ENCODE peak calls at places on chromosomes 1 and 21, in six cellular contexts. One of them, this sample, is unnamed.

GRCh38 chr1:201016211-201016651 is 7.3 kb downstream of the KIF21B start:
- DNase-seq in A549: no peak
- DNase-seq in IMR-90: peak
- DNase-seq in heart left ventricle: no peak
- DNase-seq in uterus: no peak
- DNase-seq in adrenal gland: no peak
- DNase-seq in this sample: no peak

GRCh38 chr1:112703706-112704105 is 3.2 kb downstream of the RHOC start:
- DNase-seq in A549: no peak
- DNase-seq in IMR-90: no peak
- DNase-seq in heart left ventricle: no peak
- DNase-seq in uterus: no peak
- DNase-seq in adrenal gland: no peak
- DNase-seq in this sample: no peak

GRCh38 chr21:40793057-40793456 is 53.9 kb downstream of the DSCAM start:
- DNase-seq in A549: no peak
- DNase-seq in IMR-90: peak
- DNase-seq in heart left ventricle: no peak
- DNase-seq in uterus: no peak
- DNase-seq in adrenal gland: no peak
- DNase-seq in this sample: no peak

GRCh38 chr1:201648911-201649775 is 110.2 kb downstream of the NAV1 start:
- DNase-seq in A549: peak
- DNase-seq in IMR-90: peak
- DNase-seq in heart left ventricle: no peak
- DNase-seq in uterus: peak
- DNase-seq in adrenal gland: no peak
- DNase-seq in this sample: peak

GRCh38 chr1:50109647-50110075 is 941 bp downstream of the ELAVL4 start:
- DNase-seq in A549: no peak
- DNase-seq in IMR-90: no peak
- DNase-seq in heart left ventricle: no peak
- DNase-seq in uterus: no peak
- DNase-seq in adrenal gland: peak
- DNase-seq in this sample: no peak

GRCh38 chr1:205598841-205599666 is 32.8 kb downstream of the ELK4 start:
- DNase-seq in A549: no peak
- DNase-seq in IMR-90: peak
- DNase-seq in heart left ventricle: peak
- DNase-seq in uterus: peak
- DNase-seq in adrenal gland: peak
- DNase-seq in this sample: peak

GRCh38 chr1:180181048-180181447 is 26.4 kb downstream of the QSOX1 start:
- DNase-seq in A549: no peak
- DNase-seq in IMR-90: no peak
- DNase-seq in heart left ventricle: no peak
- DNase-seq in uterus: no peak
- DNase-seq in adrenal gland: no peak
- DNase-seq in this sample: no peak

GRCh38 chr1:177302365-177303044 is 131.7 kb downstream of the BRINP2 start:
- DNase-seq in A549: no peak
- DNase-seq in IMR-90: no peak
- DNase-seq in heart left ventricle: peak
- DNase-seq in uterus: no peak
- DNase-seq in adrenal gland: no peak
- DNase-seq in this sample: no peak

GRCh38 chr1:207823880-207824566 is 72.2 kb downstream of the CD46 start:
- DNase-seq in A549: peak
- DNase-seq in IMR-90: peak
- DNase-seq in heart left ventricle: peak
- DNase-seq in uterus: peak
- DNase-seq in adrenal gland: peak
- DNase-seq in this sample: peak

GRCh38 chr1:202304370-202304769 is 37.4 kb downstream of the UBE2T start:
- DNase-seq in A549: no peak
- DNase-seq in IMR-90: no peak
- DNase-seq in heart left ventricle: peak
- DNase-seq in uterus: no peak
- DNase-seq in adrenal gland: no peak
- DNase-seq in this sample: no peak

GRCh38 chr1:218350909-218351616 is 5.9 kb downstream of the TGFB2 start:
- DNase-seq in A549: no peak
- DNase-seq in IMR-90: peak
- DNase-seq in heart left ventricle: no peak
- DNase-seq in uterus: no peak
- DNase-seq in adrenal gland: no peak
- DNase-seq in this sample: no peak

DNA sequence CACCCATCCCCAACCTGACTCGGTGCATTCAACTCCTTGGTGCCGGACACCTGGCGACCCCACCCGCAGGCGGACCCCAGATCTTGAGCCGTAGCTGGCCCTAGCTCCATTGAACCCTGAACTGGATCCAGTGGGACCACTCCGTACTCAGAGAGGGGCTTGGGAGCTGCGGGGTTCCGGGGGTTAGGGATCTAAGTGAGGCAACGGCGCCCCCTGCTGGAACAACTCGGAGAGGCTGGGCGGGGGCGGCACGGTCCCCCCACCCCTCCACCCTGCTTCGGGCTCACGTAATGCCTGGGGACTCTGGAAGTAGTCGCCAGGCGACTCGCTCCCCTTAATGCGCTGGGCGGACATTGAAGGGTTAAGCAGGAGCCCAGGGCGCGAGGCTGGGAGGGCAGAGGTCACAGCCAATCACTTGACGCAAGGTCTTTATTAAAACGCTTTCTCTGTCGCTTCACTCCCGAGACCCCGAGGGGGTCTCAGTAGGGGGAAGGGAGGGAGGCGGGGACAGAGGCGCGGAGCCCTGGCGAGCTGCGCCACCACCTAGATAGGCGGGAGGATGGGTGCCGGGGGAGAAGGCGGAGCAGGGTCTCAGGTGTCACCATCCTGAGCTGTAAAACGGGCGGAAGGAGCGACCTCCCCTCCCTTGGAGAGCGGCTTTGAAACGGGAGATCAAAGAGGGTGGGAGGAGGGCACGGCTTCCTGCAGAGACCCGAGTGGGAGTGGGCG is 699 bp upstream of the CRABP2 start:
- DNase-seq in A549: peak
- DNase-seq in IMR-90: peak
- DNase-seq in heart left ventricle: peak
- DNase-seq in uterus: peak
- DNase-seq in adrenal gland: peak
- DNase-seq in this sample: no peak
- TF ChIP-seq POLR2A in A549: no peak
- TF ChIP-seq POLR2A in IMR-90: no peak
- TF ChIP-seq POLR2A in heart left ventricle: no peak
- TF ChIP-seq POLR2A in uterus: no peak
- TF ChIP-seq POLR2A in adrenal gland: no peak
- TF ChIP-seq POLR2A in this sample: no peak

DNA sequence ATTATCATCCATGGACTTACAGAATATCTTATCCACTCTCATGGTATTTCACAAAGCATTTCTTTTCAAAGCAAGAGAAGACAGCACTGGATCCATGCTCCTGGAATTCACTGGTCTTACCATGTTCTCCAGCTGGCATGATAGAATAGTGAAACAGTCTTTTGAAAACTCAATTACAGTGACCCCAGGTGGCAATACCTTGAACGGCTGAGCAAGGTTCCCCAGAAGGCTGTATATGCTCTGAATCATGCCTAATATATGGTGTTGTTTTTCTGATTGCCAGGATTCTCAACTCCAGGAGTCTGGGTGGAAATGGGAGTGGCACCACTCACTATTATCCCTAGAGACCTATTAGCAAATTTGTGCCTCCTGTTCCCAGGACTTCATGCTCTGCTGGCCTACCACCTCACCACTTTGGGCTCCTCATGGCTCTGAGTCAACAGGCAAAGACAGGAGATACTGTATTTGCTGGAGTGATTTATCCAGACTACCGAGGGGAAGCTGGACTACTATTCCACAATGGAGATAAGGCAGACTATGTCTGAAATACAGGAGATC is 87.6 kb downstream of the CATSPERE start:
- DNase-seq in A549: no peak
- DNase-seq in IMR-90: no peak
- DNase-seq in heart left ventricle: no peak
- DNase-seq in uterus: no peak
- DNase-seq in adrenal gland: no peak
- DNase-seq in this sample: no peak
- TF ChIP-seq CTCF in A549: no peak
- TF ChIP-seq CTCF in IMR-90: no peak
- TF ChIP-seq CTCF in heart left ventricle: no peak
- TF ChIP-seq CTCF in uterus: no peak
- TF ChIP-seq CTCF in adrenal gland: no peak
- TF ChIP-seq CTCF in this sample: no peak

GRCh38 chr1:203626910-203627246 is 246 bp downstream of the ATP2B4 start:
- DNase-seq in A549: peak
- DNase-seq in IMR-90: no peak
- DNase-seq in heart left ventricle: no peak
- DNase-seq in uterus: no peak
- DNase-seq in adrenal gland: peak
- DNase-seq in this sample: peak
- TF ChIP-seq POLR2A in A549: no peak
- TF ChIP-seq POLR2A in IMR-90: peak
- TF ChIP-seq POLR2A in heart left ventricle: no peak
- TF ChIP-seq POLR2A in uterus: no peak
- TF ChIP-seq POLR2A in adrenal gland: no peak
- TF ChIP-seq POLR2A in this sample: no peak

DNA sequence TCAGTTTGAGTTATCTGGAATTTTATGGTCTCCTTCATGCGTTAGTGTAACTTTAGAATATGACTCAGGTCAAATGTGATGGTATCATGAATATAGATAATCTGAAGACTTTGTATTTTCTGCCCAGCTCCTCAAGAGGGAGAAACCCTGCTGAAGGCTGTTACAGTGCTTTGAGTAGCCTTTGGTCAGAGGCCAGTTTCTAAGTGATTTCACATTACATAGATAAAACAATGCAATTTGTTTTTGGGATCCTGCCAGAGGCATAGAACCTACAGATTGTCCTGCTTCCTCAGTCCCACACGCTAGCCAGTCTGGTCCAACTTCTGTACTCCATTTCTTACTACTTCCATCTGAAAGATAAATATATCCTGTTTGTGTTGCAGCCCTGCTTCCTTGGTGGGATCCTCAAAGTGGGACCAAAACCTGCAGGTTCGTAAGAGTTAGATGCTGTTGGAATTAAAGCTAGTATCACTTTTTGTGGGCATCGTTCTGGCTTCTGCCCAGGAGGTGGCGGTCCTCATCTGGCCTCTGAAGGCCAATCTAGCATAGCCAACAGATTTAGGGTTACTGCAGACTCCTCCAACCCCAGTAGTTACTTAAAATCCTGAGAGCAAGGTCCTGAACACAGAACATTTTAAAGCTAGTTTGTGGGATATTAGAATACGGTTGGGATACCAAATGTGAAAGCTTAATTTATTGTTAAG is 645.8 kb upstream of the USP24 start:
- DNase-seq in A549: no peak
- DNase-seq in IMR-90: peak
- DNase-seq in heart left ventricle: no peak
- DNase-seq in uterus: no peak
- DNase-seq in adrenal gland: no peak
- DNase-seq in this sample: no peak
- TF ChIP-seq CTCF in A549: no peak
- TF ChIP-seq CTCF in IMR-90: no peak
- TF ChIP-seq CTCF in heart left ventricle: no peak
- TF ChIP-seq CTCF in uterus: no peak
- TF ChIP-seq CTCF in adrenal gland: no peak
- TF ChIP-seq CTCF in this sample: no peak

GRCh38 chr1:109241344-109241743 is 8.0 kb upstream of the CELSR2 start:
- DNase-seq in A549: no peak
- DNase-seq in IMR-90: no peak
- DNase-seq in heart left ventricle: no peak
- DNase-seq in uterus: no peak
- DNase-seq in adrenal gland: no peak
- DNase-seq in this sample: no peak

GRCh38 chr1:109243860-109244552 is 5.3 kb upstream of the CELSR2 start:
- DNase-seq in A549: no peak
- DNase-seq in IMR-90: no peak
- DNase-seq in heart left ventricle: no peak
- DNase-seq in uterus: no peak
- DNase-seq in adrenal gland: no peak
- DNase-seq in this sample: no peak

GRCh38 chr1:109241841-109242301 is 7.5 kb upstream of the CELSR2 start:
- DNase-seq in A549: no peak
- DNase-seq in IMR-90: no peak
- DNase-seq in heart left ventricle: no peak
- DNase-seq in uterus: no peak
- DNase-seq in adrenal gland: no peak
- DNase-seq in this sample: peak

GRCh38 chr1:109242387-109242786 is 7.0 kb upstream of the CELSR2 start:
- DNase-seq in A549: no peak
- DNase-seq in IMR-90: no peak
- DNase-seq in heart left ventricle: no peak
- DNase-seq in uterus: peak
- DNase-seq in adrenal gland: no peak
- DNase-seq in this sample: no peak

DNA sequence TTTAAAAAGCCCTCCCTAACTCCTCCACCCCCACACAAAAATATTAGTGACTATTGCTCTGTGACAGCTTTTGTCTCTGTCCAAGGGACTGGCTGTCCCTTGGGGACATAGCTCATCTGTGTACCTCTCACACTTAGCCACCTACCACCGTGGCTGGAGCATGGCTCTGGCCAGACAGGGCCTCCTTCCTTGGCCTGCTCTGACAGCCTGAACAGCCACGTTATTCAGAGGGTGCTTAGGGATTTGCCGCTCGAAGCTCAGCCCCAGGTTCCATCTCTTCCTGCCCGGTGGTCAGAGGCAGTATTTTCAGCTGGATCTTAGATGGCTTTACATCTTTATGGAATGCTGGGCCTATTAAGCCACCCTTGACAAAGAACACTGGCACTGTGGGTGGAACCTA is 6.1 kb upstream of the CELSR2 start:
- DNase-seq in A549: no peak
- DNase-seq in IMR-90: no peak
- DNase-seq in heart left ventricle: no peak
- DNase-seq in uterus: no peak
- DNase-seq in adrenal gland: no peak
- DNase-seq in this sample: no peak
- TF ChIP-seq POLR2A in A549: no peak
- TF ChIP-seq POLR2A in IMR-90: no peak
- TF ChIP-seq POLR2A in heart left ventricle: no peak
- TF ChIP-seq POLR2A in uterus: no peak
- TF ChIP-seq POLR2A in adrenal gland: no peak
- TF ChIP-seq POLR2A in this sample: no peak

This sample was measured in lower leg skin.